ENCODE peak calls at places on chromosomes 1 and 21, in nine cellular contexts. T is stimulated activated CD8-positive, alpha-beta memory T cell treated with anti-CD3 and anti-CD28 coated beads, Interleukin-4, amount 100 ng/mL, for 1 hour; J is EL; Z is IMR-90; V is NT2/D1; A is NCI-H82; H is anterior cingulate cortex; U is ecto neural progenitor cell; N is B cell. D is an unnamed sample.

GRCh38 chr1:169321539-169321938 is 46.1 kb downstream of the NME7 start:
- DNase-seq in Z (peak), N (no peak), H (no peak), U (no peak), T (no peak), A (peak), V (no peak), J (peak), D (peak)

GRCh38 chr1:241992734-241993133 is 6.2 kb downstream of the MAP1LC3C start:
- DNase-seq in T (no peak), U (no peak), H (no peak), Z (peak), V (no peak), A (no peak), N (no peak), J (peak), D (peak)

GRCh38 chr1:99936071-99936470 is 33.7 kb upstream of the SLC35A3 start:
- DNase-seq in Z (no peak), T (no peak), V (no peak), H (no peak), N (no peak), J (no peak), A (no peak), U (no peak), D (no peak)

GRCh38 chr1:8015036-8015808 is 10.9 kb downstream of the ERRFI1 start:
- DNase-seq in H (peak), A (peak), J (peak), Z (peak), N (peak), U (no peak), V (no peak), T (no peak), D (peak)

GRCh38 chr21:41754481-41754891 is 12.4 kb downstream of the RIPK4 start:
- DNase-seq in N (no peak), V (no peak), H (no peak), T (no peak), A (no peak), U (peak), J (no peak), Z (no peak), D (no peak)

GRCh38 chr1:93635614-93636543 is 45.8 kb downstream of the BCAR3 start:
- DNase-seq in U (peak), T (no peak), H (peak), J (no peak), A (no peak), V (peak), N (no peak), Z (no peak), D (no peak)

GRCh38 chr1:18234790-18235242 is 127.2 kb downstream of the IGSF21 start:
- DNase-seq in H (peak), N (no peak), J (peak), T (no peak), Z (peak), V (peak), U (peak), A (peak), D (no peak)

GRCh38 chr1:117783586-117784396 is 145.6 kb downstream of the GDAP2 start:
- DNase-seq in A (peak), J (no peak), Z (no peak), V (no peak), N (no peak), H (no peak), U (no peak), T (no peak), D (no peak)

GRCh38 chr1:169288011-169288414 is 79.6 kb downstream of the NME7 start:
- DNase-seq in V (peak), N (no peak), J (peak), T (no peak), Z (peak), H (no peak), U (no peak), A (no peak), D (peak)

GRCh38 chr1:98314591-98314990 is 346.9 kb upstream of the SNX7 start:
- DNase-seq in H (no peak), V (no peak), N (no peak), J (no peak), U (no peak), Z (no peak), A (no peak), T (no peak), D (no peak)

GRCh38 chr1:36100376-36100775 is 11.7 kb downstream of the ADPRS start:
- DNase-seq in Z (no peak), H (no peak), U (peak), A (no peak), V (no peak), T (no peak), N (no peak), J (no peak), D (no peak)

GRCh38 chr1:185654199-185654951 is 79.8 kb upstream of the HMCN1 start:
- DNase-seq in V (no peak), A (no peak), U (no peak), Z (peak), J (peak), N (no peak), T (no peak), H (no peak), D (peak)

GRCh38 chr1:82106672-82107071 is 305.9 kb downstream of the ADGRL2 start:
- DNase-seq in Z (no peak), J (no peak), V (no peak), T (no peak), A (no peak), H (no peak), N (no peak), U (no peak), D (no peak)